ENCODE peak calls at places on chromosome 10, in eight cellular contexts. J is naive thymus-derived CD8-positive, alpha-beta T cell; U is A549; T is stimulated activated CD8-positive, alpha-beta memory T cell treated with anti-CD3 and anti-CD28 coated beads, Interleukin-4, amount 100 ng/mL, for 4 hours; N is RPMI7951; V is activated naive CD8-positive, alpha-beta T cell treated with anti-CD3 and anti-CD28 coated beads, Interleukin-2, amount 50 U/mL, for 16 hours; F is central memory CD4-positive, alpha-beta T cell; W is BJ. B is an unnamed sample.
A peak's percentile ranks its signal among the peaks of the same experiment; 100 is the strongest.

GRCh38 chr10:48627984-48628609 is 23.2 kb upstream of the ARHGAP22 start:
- DNase-seq in F (no peak), U (no peak), J (no peak), V (no peak), T (no peak), N (peak; percentile 92), W (no peak), B (no peak)

GRCh38 chr10:133357293-133358151 is at the start of gene FUOM:
- DNase-seq in T (peak; percentile 34), W (no peak), U (peak; percentile 48), J (peak; percentile 75), V (peak; percentile 38), F (peak; percentile 69), N (no peak), B (peak; percentile 73)

GRCh38 chr10:97508342-97508741 is 9.6 kb downstream of the UBTD1 start:
- DNase-seq in N (peak; percentile 9), U (no peak), T (no peak), V (no peak), F (no peak), W (no peak), J (no peak), B (no peak)

GRCh38 chr10:103759100-103759781 is 96.1 kb downstream of the SH3PXD2A start:
- DNase-seq in F (peak; percentile 32), V (no peak), J (no peak), W (peak; percentile 25), T (no peak), N (peak; percentile 74), U (peak; percentile 89), B (peak; percentile 35)

GRCh38 chr10:69446650-69447151 is 4.6 kb upstream of the TSPAN15 start:
- DNase-seq in T (no peak), W (peak; percentile 50), U (peak; percentile 96), V (no peak), J (no peak), F (no peak), N (peak; percentile 81), B (no peak)

GRCh38 chr10:87538092-87538795 is 33.6 kb downstream of the MINPP1 start:
- DNase-seq in N (no peak), W (no peak), J (no peak), T (no peak), F (no peak), V (no peak), U (no peak), B (no peak)

GRCh38 chr10:19302117-19302516 is 253.5 kb downstream of the MALRD1 start:
- DNase-seq in N (peak; percentile 32), V (no peak), F (no peak), U (peak; percentile 11), J (no peak), T (no peak), W (no peak), B (no peak)

GRCh38 chr10:103855424-103855823 is at the start of gene SH3PXD2A:
- DNase-seq in N (peak; percentile 58), W (no peak), U (no peak), F (no peak), V (no peak), J (no peak), T (no peak), B (peak; percentile 18)

GRCh38 chr10:100307716-100308115 is 21.2 kb upstream of the BLOC1S2 start:
- DNase-seq in T (no peak), J (no peak), U (no peak), N (peak; percentile 29), F (no peak), V (no peak), W (no peak), B (no peak)

GRCh38 chr10:50286517-50286916 is 35.2 kb upstream of the ASAH2 start:
- DNase-seq in W (peak; percentile 33), V (no peak), F (no peak), U (no peak), T (no peak), N (no peak), J (no peak), B (no peak)

GRCh38 chr10:107425844-107426553 is 261.5 kb upstream of the SORCS1 start:
- DNase-seq in T (no peak), V (no peak), U (no peak), W (no peak), J (no peak), F (no peak), N (peak; percentile 35), B (no peak)

GRCh38 chr10:94292448-94293118 is 70.2 kb downstream of the NOC3L start:
- DNase-seq in W (no peak), J (no peak), N (no peak), U (no peak), V (no peak), F (no peak), T (no peak), B (no peak)